ENCODE peak calls at places on chromosomes 4 and X, in four cellular contexts. G, T, C and K are unnamed samples.

GRCh38 chr4:134627386-134627785 is 425.8 kb upstream of the PABPC4L start:
- DNase-seq in G (no peak), T (no peak), C (no peak), K (no peak)

GRCh38 chr4:48175806-48176205 is 41.8 kb upstream of the TXK start:
- DNase-seq in G (no peak), T (no peak), C (no peak), K (no peak)

GRCh38 chrX:10447577-10448214 is 172.7 kb downstream of the MID1 start:
- DNase-seq in G (no peak), T (no peak), C (no peak), K (no peak)

GRCh38 chrX:143121471-143121870 is 95.7 kb downstream of the SPANXN4 start:
- DNase-seq in G (no peak), T (no peak), C (no peak), K (no peak)

GRCh38 chrX:101550825-101551767 is 749 bp downstream of the ARMCX1 start:
- DNase-seq in G (peak), T (peak), C (no peak), K (peak)

GRCh38 chrX:40474205-40474626 is 106.6 kb upstream of the ATP6AP2 start:
- DNase-seq in G (peak), T (peak), C (no peak), K (no peak)

GRCh38 chrX:13266641-13267420 is 53.0 kb downstream of the ATXN3L start:
- DNase-seq in G (no peak), T (no peak), C (no peak), K (no peak)

GRCh38 chrX:54479471-54480122 is 16.4 kb downstream of the FGD1 start:
- DNase-seq in G (peak), T (no peak), C (no peak), K (no peak)

GRCh38 chr4:48254381-48255072 is 15.1 kb downstream of the TEC start:
- DNase-seq in G (no peak), T (no peak), C (no peak), K (no peak)

GRCh38 chr4:165597581-165598480 is 219.0 kb downstream of the CPE start:
- DNase-seq in G (no peak), T (no peak), C (no peak), K (no peak)

GRCh38 chrX:1491851-1492349 is 39.2 kb upstream of the ASMTL start:
- DNase-seq in G (peak), T (peak), C (peak), K (peak)

GRCh38 chr4:141486375-141486997 is 149.9 kb upstream of the IL15 start:
- DNase-seq in G (no peak), T (no peak), C (no peak), K (no peak)

GRCh38 chr4:95250544-95251137 is 298.1 kb downstream of the UNC5C start:
- DNase-seq in G (no peak), T (no peak), C (no peak), K (no peak)

GRCh38 chr4:95251568-95251967 is 297.2 kb downstream of the UNC5C start:
- DNase-seq in G (no peak), T (no peak), C (no peak), K (no peak)

GRCh38 chr4:95255396-95256107 is 293.2 kb downstream of the UNC5C start:
- DNase-seq in G (no peak), T (no peak), C (no peak), K (peak)

GRCh38 chr4:95256108-95256835 is 292.5 kb downstream of the UNC5C start:
- DNase-seq in G (no peak), T (no peak), C (no peak), K (no peak)
- TF ChIP-seq NRF1 in G (no peak), T (no peak), C (no peak), K (no peak)

GRCh38 chr4:123408471-123409084 is 12.0 kb downstream of the SPRY1 start:
- DNase-seq in G (no peak), T (no peak), C (no peak), K (no peak)
- TF ChIP-seq NRF1 in G (no peak), T (no peak), C (no peak), K (no peak)

DNA sequence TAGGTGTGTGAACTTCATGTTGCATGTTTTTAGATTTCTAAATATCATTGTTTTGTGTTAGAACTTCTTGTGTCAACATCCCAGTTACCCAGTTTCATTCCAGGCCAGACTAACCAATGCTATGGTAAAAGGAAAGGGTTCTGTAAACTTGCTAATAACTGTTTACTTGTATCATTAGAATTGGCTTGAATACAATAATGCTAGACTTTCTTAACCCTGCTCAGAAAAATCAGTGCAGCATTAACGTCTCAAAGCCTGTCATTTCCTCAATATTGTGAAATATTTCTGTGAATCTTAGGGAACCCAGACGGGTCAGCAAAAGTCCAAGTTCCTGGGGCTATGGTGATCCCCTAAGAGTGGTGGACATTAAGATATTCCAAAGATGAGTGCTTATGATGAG is 541.3 kb upstream of the MAGEB18 start:
- DNase-seq in G (no peak), T (no peak), C (no peak), K (no peak)
- TF ChIP-seq NRF1 in G (no peak), T (no peak), C (no peak), K (no peak)

GRCh38 chr4:21769404-21770147 is 179.0 kb downstream of the KCNIP4 start:
- DNase-seq in G (no peak), T (no peak), C (no peak), K (no peak)
- TF ChIP-seq NRF1 in G (no peak), T (no peak), C (no peak), K (no peak)

GRCh38 chr4:143344011-143344410 is 7.3 kb downstream of the GAB1 start:
- DNase-seq in G (no peak), T (no peak), C (no peak), K (no peak)
- TF ChIP-seq NRF1 in G (no peak), T (no peak), C (no peak), K (no peak)

GRCh38 chr4:144967161-144967560 is 130.8 kb downstream of the ANAPC10 start:
- DNase-seq in G (no peak), T (no peak), C (no peak), K (no peak)
- TF ChIP-seq NRF1 in G (no peak), T (no peak), C (no peak), K (no peak)

GRCh38 chr4:40227284-40227683 is 30.5 kb downstream of the RHOH start:
- DNase-seq in G (no peak), T (no peak), C (peak), K (no peak)
- TF ChIP-seq NRF1 in G (no peak), T (no peak), C (no peak), K (no peak)

GRCh38 chr4:107278791-107279481 is 242.8 kb upstream of the DKK2 start:
- DNase-seq in G (no peak), T (no peak), C (no peak), K (no peak)
- TF ChIP-seq NRF1 in G (no peak), T (no peak), C (no peak), K (no peak)

DNA sequence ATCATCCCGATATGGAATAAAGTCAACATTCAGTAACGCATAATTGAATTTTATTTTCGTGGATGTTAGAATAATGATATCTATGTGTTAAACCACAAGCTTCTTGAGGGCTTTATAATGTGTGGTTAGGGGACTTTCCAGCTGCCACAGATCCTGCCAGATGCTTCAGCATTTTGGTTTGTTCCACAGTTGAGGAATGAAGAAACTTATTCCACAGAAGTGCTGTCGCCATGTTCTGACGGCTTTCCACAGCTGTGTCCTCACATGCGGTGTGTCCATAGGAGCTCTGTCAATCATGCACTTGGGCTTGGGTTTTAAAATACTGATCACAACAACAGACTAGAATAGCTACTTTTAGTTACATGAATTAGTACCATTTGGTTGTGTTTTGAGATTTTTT is 411.9 kb downstream of the TRIML1 start:
- DNase-seq in G (no peak), T (no peak), C (no peak), K (no peak)
- TF ChIP-seq NRF1 in G (no peak), T (no peak), C (no peak), K (no peak)

GRCh38 chr4:177351611-177352010 is 41.9 kb downstream of the NEIL3 start:
- DNase-seq in G (no peak), T (no peak), C (no peak), K (no peak)
- TF ChIP-seq NRF1 in G (no peak), T (no peak), C (no peak), K (no peak)